ENCODE peak calls at places on chromosomes 6 and 20, in six cellular contexts. Z is lower lobe of right lung, W is psoas muscle, F is fibroblast of lung, R is thoracic aorta, A is heart right ventricle. G is an unnamed sample. For H3K27me3, the result is how much of the 10 kb centered on the place peaks cover.

GRCh38 chr6:71400852-71401251 is 112.2 kb downstream of the OGFRL1 start:
- DNase-seq in Z (no peak), W (no peak), F (peak), R (no peak), A (no peak), G (no peak)

GRCh38 chr20:6017880-6018279 is 36.0 kb downstream of the LRRN4 start:
- DNase-seq in Z (no peak), W (no peak), F (no peak), R (no peak), A (no peak), G (no peak)

GRCh38 chr6:147738516-147739187 is 230.2 kb downstream of the SAMD5 start:
- DNase-seq in Z (no peak), W (no peak), F (peak), R (no peak), A (no peak), G (no peak)

GRCh38 chr20:51533291-51534172 is 9.0 kb downstream of the NFATC2 start:
- DNase-seq in Z (no peak), W (no peak), F (peak), R (no peak), A (no peak), G (no peak)

GRCh38 chr20:3795511-3796468 is at the start of gene CDC25B:
- DNase-seq in Z (peak), W (peak), F (peak), R (peak), A (peak), G (peak)

GRCh38 chr6:1346556-1347186 is 34.8 kb downstream of the FOXQ1 start:
- DNase-seq in Z (no peak), W (no peak), F (no peak), R (no peak), A (no peak), G (no peak)

GRCh38 chr6:40620546-40620945 is 33.4 kb upstream of the LRFN2 start:
- DNase-seq in Z (no peak), W (no peak), F (no peak), R (no peak), A (no peak), G (no peak)

GRCh38 chr6:152356016-152356415 is 281.1 kb downstream of the SYNE1 start:
- DNase-seq in Z (no peak), W (no peak), F (no peak), R (no peak), A (no peak), G (no peak)

GRCh38 chr6:152223622-152224021 is 413.5 kb downstream of the SYNE1 start:
- DNase-seq in Z (no peak), W (no peak), F (no peak), R (no peak), A (no peak), G (no peak)

GRCh38 chr6:31466466-31466865 is 31.5 kb upstream of the MICB start:
- DNase-seq in Z (no peak), W (no peak), F (no peak), R (no peak), A (no peak), G (no peak)
- H3K27me3 ChIP-seq in Z (under half), W (under half), F (under half), R (under half), A (under half), G (under half)

DNA sequence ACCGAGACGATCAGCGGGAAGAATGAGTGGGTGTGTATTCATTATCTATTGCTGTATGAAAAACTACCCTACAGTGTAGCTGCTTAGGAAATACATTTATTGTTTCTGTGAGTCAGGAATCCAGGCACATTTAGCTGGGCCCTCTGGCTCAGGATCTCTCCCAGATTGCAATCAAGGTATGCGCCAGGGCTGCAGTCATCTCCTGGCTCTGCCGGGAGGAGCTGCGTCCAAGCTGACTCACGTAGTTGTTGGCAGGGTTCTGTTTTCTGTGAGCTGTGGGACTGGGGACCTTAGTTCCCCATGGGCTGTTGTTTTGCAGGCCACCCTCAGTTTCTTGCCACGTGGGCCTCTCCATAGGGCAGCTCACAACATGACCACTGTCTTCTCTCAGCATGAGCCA is 68.2 kb upstream of the FUCA2 start:
- DNase-seq in Z (no peak), W (peak), F (peak), R (peak), A (peak), G (peak)
- TF ChIP-seq CTCF in Z (no peak), W (no peak), F (no peak), R (no peak), A (no peak), G (no peak)

DNA sequence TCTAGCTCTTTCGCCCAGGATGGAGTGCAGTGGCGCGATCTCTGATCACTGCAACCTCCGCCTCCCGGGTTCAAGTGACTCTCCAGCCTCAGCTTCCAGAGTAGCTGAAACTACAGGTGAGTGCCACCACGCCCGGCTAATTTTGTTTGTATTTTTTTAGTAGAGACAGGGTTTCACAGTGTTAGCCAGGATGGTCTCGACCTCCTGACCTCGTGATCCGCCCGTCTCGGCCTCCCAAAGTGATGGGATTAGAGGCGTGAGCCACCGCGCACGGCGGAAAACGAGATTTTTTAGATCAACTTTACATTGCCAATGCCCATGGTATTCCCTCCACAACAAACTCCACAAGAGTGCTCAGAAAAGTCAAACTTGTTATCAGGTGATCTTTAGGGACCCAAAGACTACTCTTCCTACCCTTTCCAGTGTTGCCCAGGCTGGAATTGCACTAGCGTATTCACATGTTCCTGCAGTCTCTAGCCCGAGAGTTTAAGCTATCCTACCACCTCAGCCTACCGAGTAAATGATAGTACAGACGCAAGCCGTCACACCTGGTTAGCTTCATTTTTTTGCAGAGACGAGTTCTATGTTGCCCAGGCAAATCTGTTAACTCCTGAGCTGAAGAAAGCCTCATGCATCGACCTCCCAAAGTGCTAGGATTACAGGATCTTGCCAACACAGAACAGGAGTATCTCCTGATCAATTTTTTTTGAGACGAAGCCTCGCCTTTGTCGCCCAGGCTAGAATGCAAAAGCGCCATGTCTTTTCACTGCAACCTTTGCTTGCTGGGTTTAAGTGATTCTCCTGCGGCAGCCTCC is 128.2 kb downstream of the HFE start:
- DNase-seq in Z (no peak), W (no peak), F (peak), R (no peak), A (no peak), G (no peak)
- H3K27ac ChIP-seq in Z (peak), W (peak), F (peak), R (peak), A (peak), G (peak)

GRCh38 chr20:57071283-57071701 is 195.1 kb downstream of the BMP7 start:
- DNase-seq in Z (no peak), W (no peak), F (no peak), R (no peak), A (no peak), G (no peak)
- H3K27me3 ChIP-seq in Z (under half), W (under half), F (under half), R (under half), A (half or more), G (under half)

GRCh38 chr6:104527761-104528415 is 331.8 kb downstream of the HACE1 start:
- DNase-seq in Z (no peak), W (no peak), F (peak), R (peak), A (no peak), G (no peak)
- TF ChIP-seq CTCF in Z (peak), W (no peak), F (peak), R (peak), A (no peak), G (peak)

GRCh38 chr6:112221561-112221960 is 32.8 kb downstream of the LAMA4 start:
- DNase-seq in Z (no peak), W (no peak), F (peak), R (no peak), A (no peak), G (no peak)

GRCh38 chr6:112225691-112226090 is 28.7 kb downstream of the LAMA4 start:
- DNase-seq in Z (no peak), W (no peak), F (no peak), R (no peak), A (no peak), G (no peak)

GRCh38 chr6:112224088-112224487 is 30.3 kb downstream of the LAMA4 start:
- DNase-seq in Z (no peak), W (no peak), F (no peak), R (no peak), A (no peak), G (no peak)

GRCh38 chr6:112222111-112222726 is 32.1 kb downstream of the LAMA4 start:
- DNase-seq in Z (no peak), W (no peak), F (peak), R (no peak), A (no peak), G (no peak)

GRCh38 chr6:112223070-112223861 is 31.1 kb downstream of the LAMA4 start:
- DNase-seq in Z (no peak), W (no peak), F (peak), R (no peak), A (no peak), G (no peak)
- H3K27ac ChIP-seq in Z (peak), W (peak), F (peak), R (peak), A (peak), G (peak)

GRCh38 chr20:53078761-53079482 is 106.8 kb downstream of the TSHZ2 start:
- DNase-seq in Z (no peak), W (no peak), F (peak), R (no peak), A (no peak), G (no peak)
- H3K27me3 ChIP-seq in Z (under half), W (under half), F (under half), R (under half), A (under half), G (under half)

GRCh38 chr20:33772439-33772838 is 38.7 kb upstream of the CHMP4B start:
- DNase-seq in Z (no peak), W (no peak), F (no peak), R (no peak), A (no peak), G (no peak)
- TF ChIP-seq CTCF in Z (no peak), W (no peak), F (no peak), R (no peak), A (no peak), G (no peak)